ENCODE peak calls at places on chromosomes 13 and 19, in seven cellular contexts. A, O, K, I, E, R and B are unnamed samples.

GRCh38 chr19:16977306-16977705 is 49.3 kb downstream of the CPAMD8 start:
- DNase-seq in O (no peak), R (no peak), A (no peak), E (no peak), I (no peak), K (no peak), B (no peak)

GRCh38 chr13:25473864-25474263 is 102.1 kb downstream of the ATP8A2 start:
- DNase-seq in K (no peak), O (no peak), R (no peak), E (no peak), A (no peak), I (no peak), B (no peak)

GRCh38 chr13:101919541-101920306 is 467.2 kb downstream of the ITGBL1 start:
- DNase-seq in O (no peak), A (peak), K (no peak), I (no peak), E (peak), R (no peak), B (no peak)

GRCh38 chr19:36040495-36040894 is 7.8 kb upstream of the CLIP3 start:
- DNase-seq in K (no peak), I (no peak), E (no peak), O (no peak), R (no peak), A (no peak), B (no peak)

GRCh38 chr19:39409886-39410619 is 2.4 kb upstream of the PLEKHG2 start:
- DNase-seq in R (peak), A (peak), E (no peak), K (no peak), O (peak), I (peak), B (peak)

GRCh38 chr13:113975416-113975815 is 1.5 kb upstream of the C13orf46 start:
- DNase-seq in O (no peak), K (no peak), R (no peak), E (no peak), I (no peak), A (no peak), B (no peak)

GRCh38 chr13:44904982-44905381 is 84.3 kb downstream of the NUFIP1 start:
- DNase-seq in K (no peak), E (no peak), A (peak), O (no peak), I (no peak), R (no peak), B (no peak)

GRCh38 chr13:27375686-27376326 is 48.6 kb upstream of the GTF3A start:
- DNase-seq in A (peak), R (peak), O (peak), K (no peak), E (peak), I (peak), B (peak)

GRCh38 chr19:29941828-29942403 is at the start of gene URI1:
- DNase-seq in K (peak), R (peak), I (peak), O (peak), A (peak), E (peak), B (peak)

GRCh38 chr19:8355631-8356402 is 8.1 kb upstream of the ANGPTL4 start:
- DNase-seq in O (no peak), R (no peak), E (no peak), K (no peak), A (peak), I (peak), B (no peak)

GRCh38 chr19:43534811-43535761 is 2.1 kb downstream of the ZNF575 start:
- DNase-seq in E (peak), R (peak), O (peak), K (peak), A (peak), I (no peak), B (peak)

GRCh38 chr13:27007166-27007565 is 164.4 kb downstream of the USP12 start:
- DNase-seq in K (no peak), O (no peak), E (no peak), R (no peak), A (no peak), I (no peak), B (no peak)

GRCh38 chr13:36820222-36820621 is 1.2 kb downstream of the RFXAP start:
- DNase-seq in A (no peak), O (no peak), E (no peak), K (no peak), R (peak), I (no peak), B (no peak)

GRCh38 chr13:33940898-33941297 is 122.9 kb downstream of the RFC3 start:
- DNase-seq in K (no peak), R (no peak), E (peak), O (no peak), I (no peak), A (peak), B (no peak)

GRCh38 chr13:106029901-106030300 is 505.6 kb downstream of the EFNB2 start:
- DNase-seq in O (no peak), K (no peak), I (no peak), E (no peak), R (no peak), A (no peak), B (no peak)